ENCODE peak calls at places on chromosome 22, in four cellular contexts. G is GM10248, V is RWPE1, R is fibroblast of mammary gland. O is an unnamed sample.

GRCh38 chr22:40694409-40694808 is 15.1 kb downstream of the MCHR1 start:
- DNase-seq in R (peak), V (no peak), G (no peak), O (no peak)

GRCh38 chr22:38467904-38468760 is at the start of gene KDELR3:
- DNase-seq in V (peak), R (peak), G (peak), O (no peak)

GRCh38 chr22:38824587-38824986 is 19.2 kb downstream of the NPTXR start:
- DNase-seq in R (peak), G (peak), V (peak), O (no peak)

GRCh38 chr22:20393705-20394476 is at the start of gene ZNF74:
- DNase-seq in G (peak), V (peak), R (peak), O (peak)

GRCh38 chr22:24146190-24146616 is 35.1 kb upstream of the SUSD2 start:
- DNase-seq in R (peak), V (no peak), G (peak), O (no peak)

GRCh38 chr22:36144886-36145541 is 15.5 kb downstream of the APOL3 start:
- DNase-seq in R (peak), G (no peak), V (peak), O (peak)

GRCh38 chr22:21866821-21867527 is 471 bp downstream of the MAPK1 start:
- DNase-seq in V (no peak), G (no peak), R (no peak), O (no peak)

GRCh38 chr22:26589367-26589844 is 526 bp downstream of the TPST2 start:
- DNase-seq in R (peak), V (peak), G (peak), O (no peak)

GRCh38 chr22:24247564-24248344 is 2.9 kb upstream of the GGT5 start:
- DNase-seq in V (peak), R (peak), G (peak), O (peak)

GRCh38 chr22:44357962-44358553 is 45.3 kb upstream of the SHISAL1 start:
- DNase-seq in R (no peak), G (no peak), V (no peak), O (no peak)